ENCODE peak calls at places on chromosomes 16 and 17, in nine cellular contexts. Y is psoas muscle; F is NB4; O is brain microvascular endothelial cell; L is tibial artery; R is CD4-positive, alpha-beta T cell; T is cardiac muscle cell; X is GM12865; D is stomach. I is an unnamed sample.

GRCh38 chr17:64154321-64155089 is 24.6 kb upstream of the ERN1 start:
- DNase-seq in X (no peak), F (peak; percentile 41), T (no peak), D (no peak), R (no peak), Y (no peak), L (no peak), O (no peak), I (no peak)

GRCh38 chr17:14688134-14688533 is 387.3 kb downstream of the HS3ST3B1 start:
- DNase-seq in F (peak; percentile 26), O (no peak), T (no peak), R (no peak), L (no peak), X (no peak), D (no peak), Y (no peak), I (no peak)

GRCh38 chr16:29757950-29758466 is 12.2 kb upstream of the C16orf54 start:
- DNase-seq in Y (no peak), L (no peak), O (peak; percentile 28), F (peak; percentile 56), D (no peak), R (no peak), X (no peak), T (peak; percentile 90), I (no peak)

GRCh38 chr17:64315032-64315490 is 52.0 kb upstream of the TEX2 start:
- DNase-seq in O (no peak), X (no peak), Y (peak; percentile 95), F (no peak), L (peak; percentile 95), D (peak; percentile 79), T (peak; percentile 96), R (no peak), I (no peak)

GRCh38 chr16:8569650-8570338 is 20.5 kb downstream of the TMEM114 start:
- DNase-seq in O (no peak), F (no peak), D (no peak), Y (no peak), L (no peak), R (no peak), X (no peak), T (no peak), I (no peak)

GRCh38 chr16:84687715-84688114 is 12.1 kb upstream of the USP10 start:
- DNase-seq in D (no peak), R (no peak), F (peak; percentile 68), T (peak; percentile 82), Y (no peak), L (no peak), O (peak; percentile 84), X (peak; percentile 91), I (no peak)

GRCh38 chr16:56780646-56781045 is 50.7 kb downstream of the NUP93 start:
- DNase-seq in O (no peak), X (no peak), F (peak; percentile 44), D (no peak), Y (no peak), L (no peak), R (no peak), T (no peak), I (no peak)

GRCh38 chr16:88381820-88382451 is 823 bp upstream of the ZNF469 start:
- DNase-seq in X (no peak), D (no peak), O (no peak), R (no peak), F (no peak), Y (peak; percentile 39), L (no peak), T (no peak), I (peak; percentile 81)

GRCh38 chr16:65012357-65012756 is 109.5 kb downstream of the CDH11 start:
- DNase-seq in D (no peak), X (no peak), T (no peak), Y (no peak), L (no peak), O (peak; percentile 31), F (no peak), R (no peak), I (no peak)

GRCh38 chr16:63684702-63685101 is 1437.2 kb downstream of the CDH11 start:
- DNase-seq in F (no peak), X (no peak), Y (no peak), D (no peak), R (no peak), O (no peak), T (no peak), L (no peak), I (no peak)

GRCh38 chr17:35087731-35088646 is 24.5 kb upstream of the RFFL start:
- DNase-seq in Y (peak; percentile 71), X (peak; percentile 62), O (peak; percentile 34), D (peak; percentile 58), R (peak; percentile 13), T (peak; percentile 54), F (peak; percentile 77), L (peak; percentile 57), I (no peak)

GRCh38 chr16:9869776-9870175 is 312.5 kb downstream of the GRIN2A start:
- DNase-seq in X (no peak), L (no peak), O (no peak), R (no peak), D (no peak), F (no peak), T (no peak), Y (no peak), I (no peak)

GRCh38 chr16:67882374-67883145 is 2.1 kb upstream of the NRN1L start:
- DNase-seq in O (no peak), R (no peak), F (no peak), T (peak; percentile 21), D (no peak), X (no peak), L (no peak), Y (peak; percentile 93), I (no peak)

GRCh38 chr17:21286066-21286770 is 1.7 kb downstream of the MAP2K3 start:
- DNase-seq in R (no peak), X (peak; percentile 34), O (peak; percentile 98), L (peak; percentile 98), T (peak; percentile 99), F (peak; percentile 96), Y (peak; percentile 95), D (peak; percentile 91), I (no peak)

GRCh38 chr16:31298340-31298739 is 38.6 kb downstream of the ITGAM start:
- DNase-seq in D (no peak), R (no peak), O (no peak), F (no peak), L (no peak), Y (no peak), X (no peak), T (no peak), I (no peak)

GRCh38 chr16:31295206-31295605 is 35.4 kb downstream of the ITGAM start:
- DNase-seq in Y (no peak), F (no peak), X (no peak), L (no peak), T (no peak), D (no peak), R (no peak), O (no peak), I (no peak)

GRCh38 chr16:31301708-31302400 is 42.1 kb downstream of the ITGAM start:
- DNase-seq in T (peak; percentile 73), D (no peak), X (peak; percentile 10), R (no peak), O (no peak), Y (no peak), L (peak; percentile 33), F (peak; percentile 91), I (no peak)

GRCh38 chr16:31297496-31297895 is 37.7 kb downstream of the ITGAM start:
- DNase-seq in L (no peak), T (no peak), R (no peak), X (no peak), D (no peak), F (no peak), O (no peak), Y (no peak), I (no peak)

GRCh38 chr16:31298958-31299357 is 39.2 kb downstream of the ITGAM start:
- DNase-seq in T (peak; percentile 4), L (no peak), Y (no peak), X (no peak), D (no peak), F (peak; percentile 59), O (no peak), R (no peak), I (no peak)
- TF ChIP-seq CTCF in T (no peak), L (no peak), Y (peak; percentile 32), X (peak; percentile 49), D (no peak), F (peak; percentile 11), O (no peak), R (peak; percentile 11), I (peak; percentile 41)

GRCh38 chr17:22409160-22409751 is 716.9 kb downstream of the KCNJ18 start:
- DNase-seq in O (no peak), D (no peak), X (no peak), Y (peak; percentile 41), F (no peak), L (no peak), R (no peak), T (no peak), I (peak; percentile 89)
- TF ChIP-seq CTCF in O (no peak), D (no peak), X (no peak), Y (no peak), F (no peak), L (no peak), R (no peak), T (no peak), I (no peak)

DNA sequence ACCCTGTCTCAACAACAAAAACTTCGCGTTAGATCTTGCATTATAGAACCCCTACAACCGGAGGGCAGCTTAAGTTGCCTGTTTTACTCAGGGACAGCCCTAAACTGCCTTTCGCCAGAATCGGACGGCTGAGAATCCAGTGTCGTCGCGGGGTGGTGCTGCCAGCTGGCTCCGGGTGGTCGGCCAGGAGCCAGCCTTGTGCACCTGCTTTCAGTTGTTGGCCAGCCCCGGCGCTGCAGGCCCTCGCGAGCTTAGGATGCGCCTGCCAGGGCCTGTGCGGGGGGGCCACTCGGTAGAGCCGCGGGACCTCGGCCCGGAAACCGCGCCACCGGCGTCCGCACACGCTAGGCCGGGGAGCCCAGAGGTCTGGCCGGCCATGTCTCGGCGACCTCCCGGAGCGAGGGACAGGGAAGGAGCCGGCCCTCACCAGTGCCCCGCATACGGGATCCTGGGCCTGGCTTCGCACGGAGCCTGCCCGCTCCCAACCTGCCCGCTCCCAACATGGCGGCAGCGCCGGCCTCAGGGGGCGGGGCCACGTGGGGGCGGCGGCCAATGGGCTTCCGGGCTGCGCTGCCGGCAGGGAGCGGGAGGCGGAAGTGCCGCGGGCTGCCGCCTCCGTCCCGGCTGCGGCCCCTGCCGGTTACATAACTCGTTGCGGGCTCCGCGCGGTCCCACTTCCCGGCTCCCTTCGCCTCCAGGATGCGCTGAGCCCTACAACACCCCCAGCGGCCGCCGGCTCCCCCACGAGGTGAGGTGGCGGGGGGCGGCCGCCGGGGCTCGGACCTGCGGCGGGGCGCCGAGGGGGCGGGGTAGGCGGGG is 14.2 kb downstream of the NAA60 start:
- DNase-seq in T (peak; percentile 94), F (peak; percentile 94), R (peak; percentile 88), L (peak; percentile 76), Y (peak; percentile 97), O (peak; percentile 60), X (peak; percentile 96), D (peak; percentile 91), I (no peak)
- TF ChIP-seq CTCF in T (peak; percentile 43), F (no peak), R (peak; percentile 39), L (peak; percentile 54), Y (peak; percentile 57), O (peak; percentile 49), X (peak; percentile 58), D (peak; percentile 50), I (peak; percentile 70)

DNA sequence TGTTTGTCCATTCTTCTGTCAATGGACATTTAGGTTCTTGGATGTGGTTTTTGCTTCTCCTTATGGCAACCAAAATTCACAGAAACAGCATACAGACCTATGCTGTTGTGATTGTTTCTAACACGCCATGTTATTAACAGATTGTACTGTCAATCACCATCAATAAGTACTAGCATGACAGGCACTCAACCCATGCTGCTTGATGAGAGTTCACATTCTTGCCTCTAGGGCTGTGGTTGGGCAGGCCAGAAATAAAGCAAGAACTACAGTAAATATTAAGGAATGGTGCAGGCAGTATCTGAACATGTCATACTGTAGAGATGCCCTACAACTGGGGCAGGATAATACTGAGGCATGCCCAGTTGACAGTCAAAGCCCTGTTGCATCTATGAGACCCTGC is 171.2 kb upstream of the ZFHX3 start:
- DNase-seq in Y (no peak), X (no peak), R (no peak), T (no peak), O (no peak), L (no peak), F (no peak), D (no peak), I (no peak)
- TF ChIP-seq CTCF in Y (no peak), X (no peak), R (no peak), T (no peak), O (peak; percentile 51), L (no peak), F (no peak), D (no peak), I (peak; percentile 45)